ENCODE peak calls at places on chromosomes 13 and 19, in eight cellular contexts. F is activated CD8-positive, alpha-beta memory T cell treated with anti-CD3 and anti-CD28 coated beads for 1 hour; M is GM03348; P is fibroblast of mammary gland; S is AG04450; D is NCI-H2171 treated with DMSO at 0.1 percent for 48 hours; L is left ventricle myocardium inferior; C is NCI-H82. U is an unnamed sample.

GRCh38 chr13:23701646-23702045 is 131.4 kb downstream of the TNFRSF19 start:
- DNase-seq in M (no peak), L (peak), P (peak), D (no peak), S (no peak), F (no peak), C (no peak), U (peak)

GRCh38 chr19:456547-457110 is 4.2 kb downstream of the SHC2 start:
- DNase-seq in M (no peak), L (no peak), P (no peak), S (no peak), C (no peak), F (no peak), D (no peak), U (no peak)

GRCh38 chr13:100197591-100198365 is 108.9 kb downstream of the PCCA start:
- DNase-seq in L (no peak), F (no peak), P (no peak), C (no peak), D (no peak), M (no peak), S (no peak), U (no peak)

GRCh38 chr13:75461314-75461713 is 20.7 kb downstream of the TBC1D4 start:
- DNase-seq in S (no peak), D (no peak), C (no peak), M (no peak), F (no peak), L (no peak), P (no peak), U (no peak)

GRCh38 chr19:8338835-8339234 is 4.2 kb downstream of the KANK3 start:
- DNase-seq in L (no peak), C (no peak), F (no peak), S (no peak), D (no peak), P (no peak), M (no peak), U (no peak)

GRCh38 chr13:54092686-54093085 is 1064.1 kb downstream of the OLFM4 start:
- DNase-seq in P (no peak), F (no peak), S (no peak), C (no peak), D (no peak), M (no peak), L (no peak), U (no peak)

GRCh38 chr19:57103573-57104277 is 16.1 kb upstream of the USP29 start:
- DNase-seq in C (peak), L (peak), M (peak), D (peak), F (peak), S (no peak), P (peak), U (peak)

GRCh38 chr13:112605531-112605990 is 17.6 kb upstream of the TUBGCP3 start:
- DNase-seq in F (no peak), D (no peak), M (peak), S (no peak), C (peak), L (no peak), P (peak), U (no peak)

GRCh38 chr13:76406243-76406642 is 480.0 kb downstream of the KCTD12 start:
- DNase-seq in S (no peak), D (no peak), M (no peak), F (no peak), C (no peak), P (no peak), L (no peak), U (no peak)

GRCh38 chr13:99416411-99417121 is 84.7 kb upstream of the TM9SF2 start:
- DNase-seq in M (no peak), F (no peak), D (no peak), S (no peak), L (no peak), P (no peak), C (no peak), U (no peak)

GRCh38 chr13:40318366-40318765 is 348.1 kb downstream of the FOXO1 start:
- DNase-seq in P (no peak), S (no peak), F (no peak), D (peak), L (peak), M (no peak), C (peak), U (no peak)

GRCh38 chr19:1134431-1134830 is 30.6 kb downstream of the GPX4 start:
- DNase-seq in M (no peak), L (no peak), C (no peak), S (no peak), P (peak), D (no peak), F (no peak), U (no peak)

GRCh38 chr19:1852729-1853128 is 4.4 kb upstream of the REXO1 start:
- DNase-seq in C (no peak), D (no peak), M (no peak), S (no peak), L (no peak), F (no peak), P (no peak), U (no peak)

GRCh38 chr19:51651216-51651846 is 4.7 kb upstream of the SIGLEC14 start:
- DNase-seq in P (no peak), D (no peak), C (no peak), M (no peak), S (no peak), F (no peak), L (peak), U (no peak)

GRCh38 chr13:30895773-30896172 is 10.3 kb upstream of the MEDAG start:
- DNase-seq in M (peak), L (peak), P (peak), F (no peak), S (peak), D (no peak), C (peak), U (peak)

GRCh38 chr13:75079226-75079625 is 402.7 kb downstream of the TBC1D4 start:
- DNase-seq in M (no peak), P (peak), C (no peak), D (no peak), F (no peak), L (no peak), S (peak), U (peak)

GRCh38 chr19:57334191-57334590 is 13.9 kb downstream of the ZNF543 start:
- DNase-seq in L (no peak), D (no peak), F (no peak), S (no peak), P (no peak), C (peak), M (no peak), U (no peak)

GRCh38 chr19:6343462-6343861 is 10.1 kb upstream of the ACER1 start:
- DNase-seq in L (no peak), C (no peak), F (no peak), M (no peak), D (no peak), S (no peak), P (no peak), U (no peak)

GRCh38 chr19:42216653-42217521 is 590 bp downstream of the DEDD2 start:
- DNase-seq in M (peak), D (peak), F (no peak), S (no peak), C (peak), L (peak), P (peak), U (no peak)

GRCh38 chr19:33432408-33433170 is 59.1 kb downstream of the CEBPG start:
- DNase-seq in L (no peak), P (no peak), C (no peak), F (no peak), M (no peak), D (peak), S (no peak), U (no peak)

GRCh38 chr13:67148219-67148583 is 81.9 kb downstream of the PCDH9 start:
- DNase-seq in S (no peak), M (peak), C (no peak), D (peak), F (no peak), P (peak), L (no peak), U (peak)

GRCh38 chr19:7509625-7510024 is 6.3 kb upstream of the ZNF358 start:
- DNase-seq in D (no peak), C (no peak), S (no peak), M (no peak), L (no peak), P (no peak), F (no peak), U (no peak)

GRCh38 chr13:109862627-109863026 is 76.2 kb upstream of the IRS2 start:
- DNase-seq in P (peak), S (no peak), C (no peak), M (no peak), D (no peak), L (no peak), F (no peak), U (no peak)

GRCh38 chr13:79393564-79394249 is 12.3 kb downstream of the RBM26 start:
- DNase-seq in D (peak), F (no peak), L (no peak), C (peak), M (no peak), S (no peak), P (no peak), U (no peak)

GRCh38 chr19:16043156-16043757 is 33.0 kb upstream of the TPM4 start:
- DNase-seq in M (no peak), D (no peak), C (no peak), P (no peak), F (no peak), S (no peak), L (no peak), U (no peak)

U was measured in GM04503.